ENCODE peak calls at places on chromosomes 11 and 22, in eight cellular contexts. One of them, this sample, is unnamed.
A peak's percentile ranks its signal among the peaks of the same experiment; 100 is the strongest.

GRCh38 chr11:71329165-71329510 is 76.8 kb upstream of the SHANK2 start:
- DNase-seq in K562: no peak
- DNase-seq in ovary: no peak
- DNase-seq in SK-N-SH: no peak
- DNase-seq in upper lobe of left lung: no peak
- DNase-seq in suprapubic skin: no peak
- DNase-seq in stomach: peak; percentile 27
- DNase-seq in transverse colon: no peak
- DNase-seq in this sample: no peak

GRCh38 chr11:76008474-76008873 is 193.5 kb downstream of the UVRAG start:
- DNase-seq in ovary: no peak
- DNase-seq in upper lobe of left lung: no peak
- DNase-seq in transverse colon: no peak
- DNase-seq in K562: no peak
- DNase-seq in SK-N-SH: no peak
- DNase-seq in stomach: no peak
- DNase-seq in suprapubic skin: no peak
- DNase-seq in this sample: no peak

GRCh38 chr22:46815559-46815895 is 53.1 kb downstream of the TBC1D22A start:
- DNase-seq in SK-N-SH: no peak
- DNase-seq in K562: no peak
- DNase-seq in upper lobe of left lung: no peak
- DNase-seq in transverse colon: no peak
- DNase-seq in suprapubic skin: no peak
- DNase-seq in ovary: no peak
- DNase-seq in stomach: no peak
- DNase-seq in this sample: no peak

GRCh38 chr11:72037554-72038311 is 39.0 kb downstream of the IL18BP start:
- DNase-seq in transverse colon: no peak
- DNase-seq in stomach: no peak
- DNase-seq in SK-N-SH: no peak
- DNase-seq in upper lobe of left lung: no peak
- DNase-seq in suprapubic skin: peak; percentile 50
- DNase-seq in ovary: no peak
- DNase-seq in K562: no peak
- DNase-seq in this sample: no peak

GRCh38 chr11:19276859-19277808 is 36.4 kb upstream of the E2F8 start:
- DNase-seq in stomach: peak; percentile 40
- DNase-seq in transverse colon: peak; percentile 75
- DNase-seq in K562: no peak
- DNase-seq in suprapubic skin: no peak
- DNase-seq in upper lobe of left lung: no peak
- DNase-seq in SK-N-SH: no peak
- DNase-seq in ovary: no peak
- DNase-seq in this sample: no peak

GRCh38 chr11:72541224-72541974 is 107.1 kb upstream of the CLPB start:
- DNase-seq in SK-N-SH: no peak
- DNase-seq in ovary: no peak
- DNase-seq in K562: no peak
- DNase-seq in transverse colon: no peak
- DNase-seq in suprapubic skin: no peak
- DNase-seq in upper lobe of left lung: no peak
- DNase-seq in stomach: no peak
- DNase-seq in this sample: no peak

GRCh38 chr11:15695096-15695721 is 580.5 kb downstream of the INSC start:
- DNase-seq in K562: no peak
- DNase-seq in SK-N-SH: no peak
- DNase-seq in stomach: no peak
- DNase-seq in suprapubic skin: no peak
- DNase-seq in upper lobe of left lung: no peak
- DNase-seq in transverse colon: no peak
- DNase-seq in ovary: no peak
- DNase-seq in this sample: no peak

GRCh38 chr22:19177164-19178064 is 1.1 kb downstream of the SLC25A1 start:
- DNase-seq in ovary: peak; percentile 44
- DNase-seq in transverse colon: no peak
- DNase-seq in K562: peak; percentile 45
- DNase-seq in stomach: no peak
- DNase-seq in suprapubic skin: no peak
- DNase-seq in upper lobe of left lung: peak; percentile 85
- DNase-seq in SK-N-SH: no peak
- DNase-seq in this sample: no peak

DNA sequence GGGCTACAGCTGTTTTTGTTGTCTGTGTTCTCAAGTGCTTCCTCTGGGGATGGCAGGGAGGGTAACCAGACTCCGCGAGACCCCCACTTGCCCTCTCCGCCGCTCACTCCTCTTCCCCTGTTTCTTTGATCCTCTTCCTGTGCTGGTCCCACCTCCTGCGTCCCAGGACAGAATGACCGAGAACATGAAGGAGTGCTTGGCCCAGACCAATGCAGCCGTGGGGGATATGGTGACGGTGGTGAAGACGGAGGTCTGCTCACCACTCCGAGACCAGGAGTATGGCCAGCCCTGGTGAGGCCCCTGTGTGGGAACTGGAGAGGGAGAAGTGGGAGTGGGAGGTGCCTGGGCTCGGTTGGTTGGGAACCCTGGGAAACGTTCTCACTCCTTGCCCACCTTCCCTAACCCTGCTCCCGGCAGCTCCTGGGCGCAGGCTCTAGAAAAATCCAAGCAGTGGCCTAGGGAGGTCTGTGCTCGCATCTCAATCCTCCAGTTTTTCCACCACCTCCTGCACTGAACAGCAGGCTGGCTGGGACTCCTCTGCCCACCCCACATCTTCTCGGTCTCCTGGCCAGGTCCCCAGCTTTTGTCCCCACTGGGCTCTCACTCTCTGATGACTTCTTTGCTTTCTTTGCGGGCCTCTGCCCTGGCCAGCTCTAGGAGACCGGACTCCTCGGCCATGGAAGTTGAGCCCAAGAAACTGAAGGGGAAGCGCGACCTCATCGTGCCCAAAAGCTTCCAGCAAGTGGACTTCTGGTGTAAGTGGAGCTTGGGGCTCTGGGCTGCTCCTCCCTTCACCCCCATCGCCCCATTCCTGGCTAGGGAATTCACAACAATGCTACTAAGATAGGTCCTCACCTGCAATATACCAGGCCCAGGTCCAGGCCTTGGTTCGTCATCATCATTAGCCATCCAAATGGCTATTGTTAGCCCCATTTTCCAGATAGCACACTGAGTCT is 35.4 kb downstream of the PRDM11 start:
- DNase-seq in ovary: no peak
- DNase-seq in transverse colon: no peak
- DNase-seq in K562: no peak
- DNase-seq in stomach: no peak
- DNase-seq in upper lobe of left lung: no peak
- DNase-seq in suprapubic skin: no peak
- DNase-seq in SK-N-SH: no peak
- DNase-seq in this sample: no peak
- H3K4me3 ChIP-seq in ovary: peak overlapping the region; percentile 65
- H3K4me3 ChIP-seq in transverse colon: peak overlapping the region; percentile 58
- H3K4me3 ChIP-seq in K562: no peak overlapping the region
- H3K4me3 ChIP-seq in stomach: peak overlapping the region; percentile 62
- H3K4me3 ChIP-seq in upper lobe of left lung: peak overlapping the region; percentile 64
- H3K4me3 ChIP-seq in suprapubic skin: peak overlapping the region; percentile 71
- H3K4me3 ChIP-seq in SK-N-SH: no peak overlapping the region
- H3K4me3 ChIP-seq in this sample: peak overlapping the region; percentile 64

GRCh38 chr11:68276864-68277263 is 5.1 kb upstream of the C11orf24 start:
- DNase-seq in SK-N-SH: no peak
- DNase-seq in K562: no peak
- DNase-seq in ovary: no peak
- DNase-seq in suprapubic skin: no peak
- DNase-seq in stomach: no peak
- DNase-seq in transverse colon: no peak
- DNase-seq in upper lobe of left lung: no peak
- DNase-seq in this sample: no peak

GRCh38 chr11:68273056-68273738 is 1.4 kb upstream of the C11orf24 start:
- DNase-seq in upper lobe of left lung: no peak
- DNase-seq in ovary: no peak
- DNase-seq in stomach: no peak
- DNase-seq in K562: no peak
- DNase-seq in transverse colon: no peak
- DNase-seq in SK-N-SH: no peak
- DNase-seq in suprapubic skin: no peak
- DNase-seq in this sample: no peak

GRCh38 chr11:68271781-68272608 is at the start of gene C11orf24:
- DNase-seq in ovary: peak; percentile 95
- DNase-seq in upper lobe of left lung: peak; percentile 98
- DNase-seq in suprapubic skin: peak; percentile 95
- DNase-seq in SK-N-SH: peak; percentile 100
- DNase-seq in transverse colon: peak; percentile 96
- DNase-seq in K562: peak; percentile 95
- DNase-seq in stomach: peak; percentile 96
- DNase-seq in this sample: peak; percentile 87

GRCh38 chr11:68279676-68280075 is 7.9 kb upstream of the C11orf24 start:
- DNase-seq in upper lobe of left lung: no peak
- DNase-seq in stomach: no peak
- DNase-seq in K562: no peak
- DNase-seq in suprapubic skin: no peak
- DNase-seq in ovary: no peak
- DNase-seq in transverse colon: no peak
- DNase-seq in SK-N-SH: no peak
- DNase-seq in this sample: no peak

DNA sequence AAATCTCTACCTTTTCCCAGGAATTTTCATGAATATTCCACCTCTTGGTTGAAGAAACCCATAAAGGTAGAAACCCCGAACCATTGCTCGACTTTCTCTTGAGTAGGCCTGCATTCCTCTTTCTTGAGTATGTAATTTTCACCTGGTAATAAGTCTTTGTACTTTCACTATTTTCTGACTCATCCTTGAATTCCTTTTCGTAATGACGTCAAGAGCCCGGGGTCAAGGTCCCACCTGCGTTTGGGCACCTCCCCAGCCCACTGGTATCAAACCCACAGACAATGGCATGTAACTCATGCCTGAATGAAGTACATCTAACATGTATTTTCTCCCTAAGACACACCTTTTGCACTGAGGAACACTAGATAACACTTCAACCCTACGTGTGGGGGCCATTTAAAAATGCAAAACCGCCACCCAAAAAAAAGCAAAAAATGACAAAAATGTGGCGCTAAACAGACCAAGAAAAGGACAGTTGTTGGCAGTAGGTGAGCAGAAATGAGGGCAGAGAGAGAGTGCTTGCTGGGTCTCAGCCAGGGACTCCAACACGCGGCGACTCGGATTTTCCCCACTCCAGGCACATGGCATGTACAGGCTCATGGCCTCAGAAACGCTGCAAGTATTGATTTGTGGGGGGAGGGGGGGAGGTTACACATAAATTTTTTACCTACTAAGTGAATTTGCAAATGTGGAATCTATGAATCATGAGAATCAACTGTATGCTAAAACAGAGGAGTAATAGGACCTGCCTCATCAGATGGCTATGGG is 4.1 kb upstream of the C11orf24 start:
- DNase-seq in ovary: no peak
- DNase-seq in SK-N-SH: no peak
- DNase-seq in transverse colon: no peak
- DNase-seq in stomach: no peak
- DNase-seq in suprapubic skin: no peak
- DNase-seq in K562: no peak
- DNase-seq in upper lobe of left lung: no peak
- DNase-seq in this sample: no peak
- H3K27ac ChIP-seq in ovary: no peak overlapping the region
- H3K27ac ChIP-seq in SK-N-SH: no peak overlapping the region
- H3K27ac ChIP-seq in transverse colon: no peak overlapping the region
- H3K27ac ChIP-seq in stomach: no peak overlapping the region
- H3K27ac ChIP-seq in suprapubic skin: no peak overlapping the region
- H3K27ac ChIP-seq in K562: no peak overlapping the region
- H3K27ac ChIP-seq in upper lobe of left lung: no peak overlapping the region
- H3K27ac ChIP-seq in this sample: no peak overlapping the region

GRCh38 chr11:103648670-103649400 is 387.6 kb upstream of the DDI1 start:
- DNase-seq in SK-N-SH: no peak
- DNase-seq in K562: no peak
- DNase-seq in suprapubic skin: no peak
- DNase-seq in stomach: no peak
- DNase-seq in upper lobe of left lung: no peak
- DNase-seq in ovary: no peak
- DNase-seq in transverse colon: no peak
- DNase-seq in this sample: no peak
- TF ChIP-seq EP300 in SK-N-SH: peak; percentile 43
- TF ChIP-seq EP300 in K562: no peak
- TF ChIP-seq EP300 in suprapubic skin: no peak
- TF ChIP-seq EP300 in stomach: no peak
- TF ChIP-seq EP300 in upper lobe of left lung: no peak
- TF ChIP-seq EP300 in ovary: no peak
- TF ChIP-seq EP300 in transverse colon: no peak
- TF ChIP-seq EP300 in this sample: no peak

GRCh38 chr11:443542-444199 is 1.9 kb upstream of the ANO9 start:
- DNase-seq in SK-N-SH: no peak
- DNase-seq in upper lobe of left lung: no peak
- DNase-seq in ovary: no peak
- DNase-seq in suprapubic skin: no peak
- DNase-seq in K562: no peak
- DNase-seq in transverse colon: no peak
- DNase-seq in stomach: no peak
- DNase-seq in this sample: no peak

GRCh38 chr11:440065-441042 is 1.5 kb downstream of the ANO9 start:
- DNase-seq in K562: peak; percentile 72
- DNase-seq in ovary: no peak
- DNase-seq in upper lobe of left lung: no peak
- DNase-seq in suprapubic skin: no peak
- DNase-seq in transverse colon: peak; percentile 66
- DNase-seq in stomach: no peak
- DNase-seq in SK-N-SH: peak; percentile 35
- DNase-seq in this sample: no peak

GRCh38 chr11:441043-441417 is 781 bp downstream of the ANO9 start:
- DNase-seq in SK-N-SH: peak; percentile 37
- DNase-seq in ovary: no peak
- DNase-seq in stomach: no peak
- DNase-seq in upper lobe of left lung: no peak
- DNase-seq in suprapubic skin: no peak
- DNase-seq in K562: no peak
- DNase-seq in transverse colon: no peak
- DNase-seq in this sample: no peak

GRCh38 chr11:442611-443081 is 835 bp upstream of the ANO9 start:
- DNase-seq in SK-N-SH: peak; percentile 80
- DNase-seq in upper lobe of left lung: no peak
- DNase-seq in suprapubic skin: no peak
- DNase-seq in stomach: no peak
- DNase-seq in transverse colon: no peak
- DNase-seq in ovary: no peak
- DNase-seq in K562: no peak
- DNase-seq in this sample: no peak

DNA sequence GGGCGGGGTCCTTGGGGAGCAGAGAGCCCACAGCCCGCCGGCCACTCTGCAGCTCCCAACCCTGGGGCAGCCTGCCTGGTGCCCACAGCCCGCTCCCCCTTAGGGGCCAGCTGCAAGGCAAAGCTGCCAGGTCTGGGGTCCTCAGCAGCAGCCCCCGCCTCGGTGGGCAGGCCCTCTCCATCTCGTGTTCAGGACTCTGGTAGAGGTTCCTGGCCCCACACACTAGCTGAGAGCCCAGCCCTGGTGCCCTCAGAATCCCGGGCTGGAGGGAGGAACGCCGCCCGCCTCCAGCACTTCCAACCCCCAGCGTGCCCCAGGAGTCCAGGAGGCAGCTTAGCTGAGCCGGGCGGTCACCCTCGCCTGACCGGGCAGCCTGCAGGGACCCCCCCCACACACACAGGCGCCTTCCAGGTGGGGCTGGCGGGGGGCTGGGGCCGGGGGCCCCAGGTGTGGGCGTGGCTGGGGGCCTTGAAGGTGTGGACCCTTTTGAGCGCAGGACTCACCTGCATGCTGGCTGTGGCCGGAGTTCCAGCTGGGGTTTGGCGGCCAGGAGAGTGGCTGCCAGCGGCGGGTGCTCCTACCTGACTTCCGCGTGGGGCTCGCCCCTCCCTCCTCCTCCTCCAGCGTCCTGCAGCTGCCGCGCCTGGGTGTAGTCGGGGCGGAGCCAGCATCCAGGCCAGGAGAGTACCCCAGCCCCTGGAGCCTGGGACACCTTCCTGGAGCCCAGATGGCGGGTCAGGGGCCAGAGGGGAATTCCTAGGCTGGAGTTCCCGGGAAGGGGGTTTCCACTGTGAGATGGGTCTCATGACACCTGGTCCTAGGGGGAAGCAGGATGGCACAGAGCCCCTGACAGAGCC is at the start of gene ANO9:
- DNase-seq in K562: peak; percentile 73
- DNase-seq in SK-N-SH: peak; percentile 68
- DNase-seq in upper lobe of left lung: no peak
- DNase-seq in suprapubic skin: no peak
- DNase-seq in transverse colon: peak; percentile 87
- DNase-seq in ovary: no peak
- DNase-seq in stomach: peak; percentile 81
- DNase-seq in this sample: no peak
- H3K4me3 ChIP-seq in K562: peak within 1 kb of the TSS; percentile 41
- H3K4me3 ChIP-seq in SK-N-SH: no peak within 1 kb of the TSS
- H3K4me3 ChIP-seq in upper lobe of left lung: peak within 1 kb of the TSS; percentile 51
- H3K4me3 ChIP-seq in suprapubic skin: peak within 1 kb of the TSS; percentile 40
- H3K4me3 ChIP-seq in transverse colon: peak within 1 kb of the TSS; percentile 62
- H3K4me3 ChIP-seq in ovary: peak within 1 kb of the TSS; percentile 22
- H3K4me3 ChIP-seq in stomach: peak within 1 kb of the TSS; percentile 59
- H3K4me3 ChIP-seq in this sample: no peak within 1 kb of the TSS

This sample was measured in tibial nerve.